ENCODE peak calls at places on chromosomes 1 and 21, in eight cellular contexts. B, G, W, K, N, P, M and T are unnamed samples.

GRCh38 chr1:227388771-227389170 is 70.5 kb upstream of the CDC42BPA start:
- DNase-seq in P (no peak), M (no peak), B (peak), N (no peak), K (peak), W (no peak), G (no peak), T (no peak)

GRCh38 chr1:173411835-173412742 is 65.0 kb upstream of the PRDX6 start:
- DNase-seq in N (no peak), M (no peak), K (peak), P (no peak), B (peak), G (no peak), W (no peak), T (no peak)

GRCh38 chr1:227888404-227889046 is 59.2 kb downstream of the WNT9A start:
- DNase-seq in K (no peak), P (no peak), B (no peak), M (no peak), G (no peak), N (no peak), W (no peak), T (no peak)

GRCh38 chr21:44834951-44835646 is 17.2 kb upstream of the SUMO3 start:
- DNase-seq in P (no peak), M (no peak), N (no peak), K (no peak), B (no peak), W (no peak), G (no peak), T (no peak)

GRCh38 chr1:228368801-228369607 is 37.6 kb downstream of the TRIM11 start:
- DNase-seq in K (no peak), M (no peak), N (no peak), P (no peak), G (peak), W (no peak), B (no peak), T (no peak)

GRCh38 chr1:95957748-95958147 is 723.7 kb downstream of the RWDD3 start:
- DNase-seq in B (no peak), W (no peak), P (no peak), M (no peak), K (no peak), N (no peak), G (no peak), T (no peak)

GRCh38 chr1:238223067-238223640 is 332.4 kb upstream of the ZP4 start:
- DNase-seq in M (no peak), W (no peak), K (peak), G (no peak), B (peak), N (no peak), P (no peak), T (no peak)

GRCh38 chr21:15837603-15838002 is 107.8 kb downstream of the USP25 start:
- DNase-seq in P (no peak), G (no peak), B (peak), W (no peak), N (no peak), K (no peak), M (no peak), T (no peak)

GRCh38 chr21:37267269-37268185 is at the start of gene VPS26C:
- DNase-seq in P (peak), G (peak), M (peak), K (peak), B (peak), N (peak), W (peak), T (peak)

GRCh38 chr1:217106231-217106630 is 383.0 kb upstream of the ESRRG start:
- DNase-seq in N (no peak), B (no peak), W (no peak), K (no peak), M (no peak), P (no peak), G (no peak), T (no peak)

GRCh38 chr1:158150512-158150911 is 30.2 kb upstream of the CD1D start:
- DNase-seq in M (no peak), W (no peak), N (no peak), G (no peak), B (no peak), P (no peak), K (no peak), T (no peak)

GRCh38 chr21:43318368-43318767 is 108.6 kb downstream of the SIK1 start:
- DNase-seq in M (no peak), K (no peak), N (no peak), W (no peak), G (no peak), B (no peak), P (no peak), T (no peak)

GRCh38 chr21:28550057-28550825 is 442.4 kb downstream of the LTN1 start:
- DNase-seq in W (no peak), B (no peak), K (no peak), P (no peak), G (no peak), N (no peak), M (no peak), T (no peak)

GRCh38 chr1:10665930-10666850 is 130.3 kb downstream of the CASZ1 start:
- DNase-seq in B (peak), M (no peak), P (peak), K (no peak), G (no peak), N (no peak), W (no peak), T (no peak)

GRCh38 chr1:31259746-31260145 is 20.1 kb upstream of the NKAIN1 start:
- DNase-seq in B (no peak), N (no peak), P (no peak), G (no peak), W (no peak), M (no peak), K (no peak), T (no peak)

GRCh38 chr1:163442214-163442765 is 120.5 kb downstream of the NUF2 start:
- DNase-seq in G (no peak), P (no peak), N (no peak), W (no peak), M (no peak), B (no peak), K (no peak), T (no peak)

GRCh38 chr1:7847599-7847998 is 5.3 kb downstream of the UTS2 start:
- DNase-seq in M (no peak), P (no peak), G (no peak), B (no peak), N (no peak), W (no peak), K (peak), T (no peak)

GRCh38 chr1:175232335-175232734 is 39.8 kb upstream of the KIAA0040 start:
- DNase-seq in W (no peak), M (no peak), B (no peak), N (no peak), G (no peak), P (no peak), K (no peak), T (no peak)

GRCh38 chr1:229029644-229030235 is 241.2 kb upstream of the RAB4A start:
- DNase-seq in B (no peak), M (no peak), G (no peak), P (peak), W (no peak), K (peak), N (no peak), T (no peak)

GRCh38 chr1:67771152-67771551 is 62.1 kb downstream of the GNG12 start:
- DNase-seq in K (no peak), M (no peak), B (peak), P (no peak), W (no peak), G (no peak), N (no peak), T (no peak)

GRCh38 chr1:225565845-225566244 is 87.1 kb downstream of the ENAH start:
- DNase-seq in M (no peak), K (no peak), N (no peak), W (no peak), G (no peak), B (no peak), P (no peak), T (no peak)

GRCh38 chr1:59238993-59239392 is 57.9 kb upstream of the FGGY start:
- DNase-seq in G (no peak), W (no peak), N (no peak), B (no peak), P (no peak), K (no peak), M (no peak), T (no peak)

GRCh38 chr1:115239148-115239820 is 98.8 kb downstream of the NGF start:
- DNase-seq in K (no peak), W (no peak), M (no peak), B (peak), G (no peak), P (no peak), N (no peak), T (no peak)

GRCh38 chr1:8004803-8005573 is 21.1 kb downstream of the ERRFI1 start:
- DNase-seq in W (no peak), P (peak), K (peak), G (peak), N (no peak), M (no peak), B (peak), T (no peak)